ENCODE peak calls at places on chromosomes 2 and 18, in seven cellular contexts. One of them, this sample, is unnamed.

GRCh38 chr18:3596324-3597158 is 146.6 kb downstream of the TGIF1 start:
- DNase-seq in GM12878: no peak
- DNase-seq in K562: peak; percentile 82
- DNase-seq in HepG2: peak; percentile 88
- DNase-seq in HCT116: no peak
- DNase-seq in SK-N-SH: peak; percentile 69
- DNase-seq in H1: no peak
- DNase-seq in this sample: no peak

GRCh38 chr18:37441821-37442220 is 123.8 kb downstream of the CELF4 start:
- DNase-seq in HCT116: no peak
- DNase-seq in H1: no peak
- DNase-seq in GM12878: no peak
- DNase-seq in K562: no peak
- DNase-seq in SK-N-SH: no peak
- DNase-seq in HepG2: no peak
- DNase-seq in this sample: no peak

GRCh38 chr2:68766378-68766845 is 31.8 kb downstream of the ARHGAP25 start:
- DNase-seq in K562: no peak
- DNase-seq in GM12878: no peak
- DNase-seq in HCT116: no peak
- DNase-seq in SK-N-SH: no peak
- DNase-seq in HepG2: no peak
- DNase-seq in H1: no peak
- DNase-seq in this sample: no peak

GRCh38 chr2:27593240-27593639 is 10.4 kb downstream of the ZNF512 start:
- DNase-seq in H1: no peak
- DNase-seq in GM12878: no peak
- DNase-seq in SK-N-SH: no peak
- DNase-seq in K562: no peak
- DNase-seq in HepG2: no peak
- DNase-seq in HCT116: no peak
- DNase-seq in this sample: no peak

GRCh38 chr2:159903404-159904126 is 105.6 kb upstream of the CD302 start:
- DNase-seq in HepG2: no peak
- DNase-seq in H1: no peak
- DNase-seq in HCT116: no peak
- DNase-seq in GM12878: no peak
- DNase-seq in SK-N-SH: no peak
- DNase-seq in K562: no peak
- DNase-seq in this sample: no peak

GRCh38 chr2:75311993-75312392 is 112.7 kb upstream of the TACR1 start:
- DNase-seq in K562: no peak
- DNase-seq in SK-N-SH: peak; percentile 9
- DNase-seq in H1: no peak
- DNase-seq in HepG2: peak; percentile 22
- DNase-seq in HCT116: peak; percentile 3
- DNase-seq in GM12878: peak; percentile 89
- DNase-seq in this sample: peak; percentile 6

GRCh38 chr2:16245481-16246054 is 305.2 kb downstream of the MYCN start:
- DNase-seq in GM12878: no peak
- DNase-seq in H1: no peak
- DNase-seq in K562: no peak
- DNase-seq in HCT116: no peak
- DNase-seq in SK-N-SH: no peak
- DNase-seq in HepG2: no peak
- DNase-seq in this sample: no peak

GRCh38 chr2:241680827-241681599 is 5.6 kb downstream of the DTYMK start:
- DNase-seq in GM12878: no peak
- DNase-seq in K562: no peak
- DNase-seq in H1: no peak
- DNase-seq in HCT116: no peak
- DNase-seq in SK-N-SH: no peak
- DNase-seq in HepG2: no peak
- DNase-seq in this sample: no peak

GRCh38 chr2:152222975-152223638 is 47.5 kb upstream of the STAM2 start:
- DNase-seq in HCT116: no peak
- DNase-seq in GM12878: no peak
- DNase-seq in H1: no peak
- DNase-seq in K562: no peak
- DNase-seq in HepG2: peak; percentile 59
- DNase-seq in SK-N-SH: peak; percentile 23
- DNase-seq in this sample: peak; percentile 34

GRCh38 chr2:189115126-189115525 is 64.4 kb downstream of the COL5A2 start:
- DNase-seq in SK-N-SH: no peak
- DNase-seq in HCT116: peak; percentile 12
- DNase-seq in HepG2: no peak
- DNase-seq in K562: no peak
- DNase-seq in GM12878: no peak
- DNase-seq in H1: no peak
- DNase-seq in this sample: peak; percentile 0

GRCh38 chr18:8232791-8233190 is 376.4 kb upstream of the RAB12 start:
- DNase-seq in SK-N-SH: no peak
- DNase-seq in K562: no peak
- DNase-seq in HepG2: no peak
- DNase-seq in HCT116: no peak
- DNase-seq in GM12878: no peak
- DNase-seq in H1: no peak
- DNase-seq in this sample: no peak

GRCh38 chr2:175605989-175606841 is 395.9 kb downstream of the LNPK start:
- DNase-seq in GM12878: no peak
- DNase-seq in H1: no peak
- DNase-seq in HCT116: no peak
- DNase-seq in K562: no peak
- DNase-seq in HepG2: peak; percentile 99
- DNase-seq in SK-N-SH: peak; percentile 46
- DNase-seq in this sample: no peak

GRCh38 chr2:144099746-144100438 is 420.0 kb downstream of the ZEB2 start:
- DNase-seq in GM12878: no peak
- DNase-seq in H1: no peak
- DNase-seq in HepG2: no peak
- DNase-seq in SK-N-SH: no peak
- DNase-seq in HCT116: no peak
- DNase-seq in K562: no peak
- DNase-seq in this sample: no peak

GRCh38 chr2:152432206-152432653 is 97.3 kb downstream of the FMNL2 start:
- DNase-seq in HCT116: no peak
- DNase-seq in H1: no peak
- DNase-seq in SK-N-SH: no peak
- DNase-seq in HepG2: peak; percentile 42
- DNase-seq in K562: no peak
- DNase-seq in GM12878: no peak
- DNase-seq in this sample: no peak

GRCh38 chr18:27844416-27844792 is 332.5 kb downstream of the CDH2 start:
- DNase-seq in HepG2: no peak
- DNase-seq in HCT116: no peak
- DNase-seq in SK-N-SH: no peak
- DNase-seq in K562: no peak
- DNase-seq in GM12878: no peak
- DNase-seq in H1: no peak
- DNase-seq in this sample: no peak

GRCh38 chr18:13560306-13560705 is 166.1 kb downstream of the FAM210A start:
- DNase-seq in H1: no peak
- DNase-seq in K562: no peak
- DNase-seq in GM12878: no peak
- DNase-seq in SK-N-SH: no peak
- DNase-seq in HepG2: no peak
- DNase-seq in HCT116: no peak
- DNase-seq in this sample: no peak

GRCh38 chr18:74652392-74652988 is 54.8 kb downstream of the ZNF407 start:
- DNase-seq in SK-N-SH: peak; percentile 47
- DNase-seq in H1: no peak
- DNase-seq in HepG2: peak; percentile 33
- DNase-seq in K562: peak; percentile 11
- DNase-seq in HCT116: peak; percentile 27
- DNase-seq in GM12878: no peak
- DNase-seq in this sample: peak; percentile 24

GRCh38 chr2:81650048-81650971 is 1345.8 kb upstream of the LRRTM1 start:
- DNase-seq in SK-N-SH: no peak
- DNase-seq in K562: no peak
- DNase-seq in HCT116: peak; percentile 79
- DNase-seq in GM12878: no peak
- DNase-seq in HepG2: no peak
- DNase-seq in H1: no peak
- DNase-seq in this sample: no peak

GRCh38 chr2:207805566-207806226 is 36.0 kb upstream of the FZD5 start:
- DNase-seq in HCT116: no peak
- DNase-seq in SK-N-SH: no peak
- DNase-seq in H1: no peak
- DNase-seq in GM12878: no peak
- DNase-seq in HepG2: peak; percentile 39
- DNase-seq in K562: no peak
- DNase-seq in this sample: no peak

GRCh38 chr2:8623576-8623957 is 58.3 kb upstream of the ID2 start:
- DNase-seq in H1: no peak
- DNase-seq in GM12878: no peak
- DNase-seq in HCT116: no peak
- DNase-seq in K562: no peak
- DNase-seq in SK-N-SH: no peak
- DNase-seq in HepG2: no peak
- DNase-seq in this sample: no peak

GRCh38 chr2:8626572-8626971 is 55.3 kb upstream of the ID2 start:
- DNase-seq in K562: peak; percentile 46
- DNase-seq in HepG2: no peak
- DNase-seq in GM12878: no peak
- DNase-seq in H1: no peak
- DNase-seq in SK-N-SH: no peak
- DNase-seq in HCT116: no peak
- DNase-seq in this sample: no peak

GRCh38 chr2:8625399-8626283 is 56.2 kb upstream of the ID2 start:
- DNase-seq in HCT116: no peak
- DNase-seq in SK-N-SH: no peak
- DNase-seq in GM12878: no peak
- DNase-seq in K562: no peak
- DNase-seq in H1: no peak
- DNase-seq in HepG2: peak; percentile 96
- DNase-seq in this sample: no peak

GRCh38 chr2:8623958-8624591 is 57.8 kb upstream of the ID2 start:
- DNase-seq in SK-N-SH: peak; percentile 80
- DNase-seq in GM12878: no peak
- DNase-seq in H1: no peak
- DNase-seq in HCT116: no peak
- DNase-seq in HepG2: no peak
- DNase-seq in K562: no peak
- DNase-seq in this sample: no peak

GRCh38 chr2:8624855-8625398 is 56.9 kb upstream of the ID2 start:
- DNase-seq in HepG2: peak; percentile 82
- DNase-seq in GM12878: no peak
- DNase-seq in K562: no peak
- DNase-seq in H1: no peak
- DNase-seq in SK-N-SH: no peak
- DNase-seq in HCT116: no peak
- DNase-seq in this sample: no peak
- TF ChIP-seq JUND in HepG2: no peak
- TF ChIP-seq JUND in GM12878: no peak
- TF ChIP-seq JUND in K562: no peak
- TF ChIP-seq JUND in H1: no peak
- TF ChIP-seq JUND in SK-N-SH: no peak
- TF ChIP-seq JUND in HCT116: no peak
- TF ChIP-seq JUND in this sample: no peak

DNA sequence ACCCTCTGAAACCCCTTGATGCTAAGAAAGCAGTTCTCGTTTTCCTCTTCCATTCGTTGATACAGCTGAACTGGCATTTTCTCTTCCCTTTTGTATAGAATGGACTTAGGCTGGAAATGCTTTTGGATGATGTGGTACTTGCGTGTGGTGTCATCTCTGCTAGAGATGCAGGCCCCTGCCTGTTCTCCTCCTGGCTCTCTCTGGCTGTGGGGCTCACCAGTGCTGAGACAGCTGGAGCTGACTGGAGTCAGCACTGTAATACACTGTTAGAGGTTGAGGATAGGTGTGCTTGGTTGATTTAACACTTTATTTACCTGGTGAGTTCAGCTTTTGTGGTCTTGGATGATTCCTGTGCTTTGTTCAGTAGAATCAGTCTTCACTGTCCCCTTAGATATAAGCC is 30.2 kb downstream of the PARD3B start:
- DNase-seq in HepG2: no peak
- DNase-seq in SK-N-SH: no peak
- DNase-seq in K562: no peak
- DNase-seq in GM12878: no peak
- DNase-seq in HCT116: no peak
- DNase-seq in H1: no peak
- DNase-seq in this sample: no peak
- TF ChIP-seq JUND in HepG2: no peak
- TF ChIP-seq JUND in SK-N-SH: no peak
- TF ChIP-seq JUND in K562: no peak
- TF ChIP-seq JUND in GM12878: no peak
- TF ChIP-seq JUND in HCT116: no peak
- TF ChIP-seq JUND in H1: no peak
- TF ChIP-seq JUND in this sample: no peak

DNA sequence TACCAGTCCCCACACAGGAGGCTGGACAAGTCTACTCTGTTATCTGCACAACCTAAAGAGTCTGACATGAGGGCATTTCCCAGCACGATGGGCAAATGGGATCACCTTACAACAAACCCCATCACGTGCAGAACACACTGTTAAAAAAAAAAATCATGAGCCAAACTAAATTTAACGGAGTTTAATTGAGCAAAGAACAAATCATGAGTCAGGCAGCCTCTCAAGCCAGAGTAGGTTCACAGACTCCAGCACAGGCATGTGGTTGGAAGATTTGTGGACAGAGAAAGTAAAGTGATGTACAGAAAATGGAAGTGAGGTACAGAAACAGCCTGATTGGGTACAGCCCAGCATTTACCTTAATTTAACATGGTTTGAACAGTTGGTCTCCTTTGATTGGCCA is 59.9 kb downstream of the KYNU start:
- DNase-seq in GM12878: no peak
- DNase-seq in HepG2: no peak
- DNase-seq in SK-N-SH: no peak
- DNase-seq in H1: no peak
- DNase-seq in K562: no peak
- DNase-seq in HCT116: no peak
- DNase-seq in this sample: no peak
- TF ChIP-seq JUND in GM12878: no peak
- TF ChIP-seq JUND in HepG2: no peak
- TF ChIP-seq JUND in SK-N-SH: no peak
- TF ChIP-seq JUND in H1: no peak
- TF ChIP-seq JUND in K562: no peak
- TF ChIP-seq JUND in HCT116: no peak
- TF ChIP-seq JUND in this sample: no peak

GRCh38 chr2:37343537-37344434 is 644 bp upstream of the QPCT start:
- DNase-seq in GM12878: no peak
- DNase-seq in HCT116: no peak
- DNase-seq in SK-N-SH: peak; percentile 56
- DNase-seq in K562: no peak
- DNase-seq in H1: no peak
- DNase-seq in HepG2: peak; percentile 54
- DNase-seq in this sample: no peak

GRCh38 chr2:37342636-37343211 is 1.7 kb upstream of the QPCT start:
- DNase-seq in SK-N-SH: peak; percentile 62
- DNase-seq in HCT116: no peak
- DNase-seq in GM12878: no peak
- DNase-seq in H1: no peak
- DNase-seq in HepG2: no peak
- DNase-seq in K562: no peak
- DNase-seq in this sample: no peak

GRCh38 chr2:37348155-37348554 is 3.7 kb downstream of the QPCT start:
- DNase-seq in H1: no peak
- DNase-seq in GM12878: no peak
- DNase-seq in SK-N-SH: no peak
- DNase-seq in HCT116: no peak
- DNase-seq in HepG2: no peak
- DNase-seq in K562: no peak
- DNase-seq in this sample: no peak

GRCh38 chr2:37340637-37341036 is 3.8 kb upstream of the QPCT start:
- DNase-seq in H1: no peak
- DNase-seq in SK-N-SH: no peak
- DNase-seq in GM12878: no peak
- DNase-seq in HepG2: no peak
- DNase-seq in HCT116: no peak
- DNase-seq in K562: no peak
- DNase-seq in this sample: no peak

GRCh38 chr2:37344453-37345361 is at the start of gene QPCT:
- DNase-seq in K562: peak; percentile 15
- DNase-seq in H1: no peak
- DNase-seq in HCT116: no peak
- DNase-seq in SK-N-SH: peak; percentile 88
- DNase-seq in GM12878: no peak
- DNase-seq in HepG2: no peak
- DNase-seq in this sample: no peak
- TF ChIP-seq JUND in K562: peak; percentile 19
- TF ChIP-seq JUND in H1: no peak
- TF ChIP-seq JUND in HCT116: no peak
- TF ChIP-seq JUND in SK-N-SH: no peak
- TF ChIP-seq JUND in GM12878: no peak
- TF ChIP-seq JUND in HepG2: no peak
- TF ChIP-seq JUND in this sample: no peak